ENCODE peak calls at places on chromosomes 5 and 9, in nine cellular contexts. S, X, G, E, N, O, A, K and T are unnamed samples.

GRCh38 chr5:156147251-156147947 is 179.6 kb upstream of the SGCD start:
- DNase-seq in X (no peak), N (no peak), K (peak; percentile 77), E (peak; percentile 81), A (peak; percentile 91), G (no peak), S (no peak), O (no peak), T (no peak)

GRCh38 chr5:140261403-140262171 is 41.3 kb downstream of the PFDN1 start:
- DNase-seq in X (no peak), E (peak; percentile 94), K (peak; percentile 88), N (no peak), G (peak; percentile 85), A (peak; percentile 83), O (no peak), S (peak; percentile 94), T (peak; percentile 96)

GRCh38 chr5:157913575-157913974 is 54.6 kb upstream of the CLINT1 start:
- DNase-seq in O (no peak), X (no peak), N (no peak), A (no peak), S (no peak), K (no peak), G (no peak), E (no peak), T (peak; percentile 13)

GRCh38 chr9:127654619-127655018 is 42.5 kb downstream of the STXBP1 start:
- DNase-seq in N (no peak), A (no peak), X (no peak), E (no peak), G (no peak), K (peak; percentile 36), O (no peak), S (no peak), T (no peak)

GRCh38 chr9:35152926-35153325 is 8.9 kb upstream of the UNC13B start:
- DNase-seq in E (no peak), A (no peak), O (no peak), N (no peak), S (no peak), G (no peak), K (no peak), X (no peak), T (no peak)

GRCh38 chr5:124001216-124001615 is 489.2 kb downstream of the CSNK1G3 start:
- DNase-seq in X (no peak), G (no peak), N (no peak), A (no peak), O (no peak), K (no peak), S (no peak), E (no peak), T (no peak)

GRCh38 chr5:88883566-88884434 is 816 bp upstream of the MEF2C start:
- DNase-seq in X (peak; percentile 85), O (no peak), K (peak; percentile 80), G (peak; percentile 62), E (peak; percentile 58), N (no peak), S (peak; percentile 67), A (peak; percentile 18), T (peak; percentile 14)

GRCh38 chr9:125405938-125406811 is 144.5 kb downstream of the GAPVD1 start:
- DNase-seq in K (peak; percentile 48), S (peak; percentile 86), O (no peak), X (no peak), E (peak; percentile 95), A (no peak), N (no peak), G (no peak), T (no peak)

GRCh38 chr9:134172198-134173126 is 8.1 kb upstream of the RNU6ATAC start:
- DNase-seq in O (no peak), K (no peak), N (no peak), A (no peak), S (no peak), G (no peak), X (no peak), E (no peak), T (no peak)

GRCh38 chr5:60386398-60386797 is 313.6 kb downstream of the DEPDC1B start:
- DNase-seq in N (no peak), X (no peak), S (no peak), A (no peak), O (no peak), G (no peak), E (no peak), K (no peak), T (no peak)

GRCh38 chr5:44868541-44868940 is 59.8 kb downstream of the MRPS30 start:
- DNase-seq in N (no peak), K (peak; percentile 6), G (no peak), S (no peak), E (no peak), O (no peak), X (no peak), A (no peak), T (no peak)

GRCh38 chr9:133109931-133110650 is 10.9 kb downstream of the RALGDS start:
- DNase-seq in A (no peak), E (no peak), X (no peak), S (no peak), N (no peak), G (peak; percentile 14), O (no peak), K (no peak), T (no peak)

GRCh38 chr9:117957267-117957666 is 253.1 kb downstream of the TLR4 start:
- DNase-seq in A (no peak), X (no peak), O (no peak), K (no peak), G (no peak), E (no peak), S (no peak), N (no peak), T (no peak)

GRCh38 chr5:1860949-1861348 is 21.8 kb downstream of the IRX4 start:
- DNase-seq in G (no peak), O (no peak), S (no peak), N (no peak), E (no peak), A (no peak), X (no peak), K (no peak), T (no peak)

GRCh38 chr5:1511037-1511436 is 12.7 kb downstream of the LPCAT1 start:
- DNase-seq in A (no peak), E (no peak), O (no peak), K (no peak), S (no peak), N (no peak), X (no peak), G (peak; percentile 5), T (no peak)

GRCh38 chr9:71446081-71446480 is 322.2 kb downstream of the CEMIP2 start:
- DNase-seq in S (no peak), O (no peak), A (no peak), G (no peak), K (no peak), X (no peak), N (no peak), E (no peak), T (no peak)